ENCODE peak calls at places on chromosome 7, in five cellular contexts. D, R, U, N and I are unnamed samples. For H3K4me1, the result is how much of the 10 kb centered on the place peaks cover.

GRCh38 chr7:129471402-129471827 is 30.9 kb upstream of the SMKR1 start:
- DNase-seq in D (no peak), R (peak), U (no peak), N (no peak), I (no peak)

GRCh38 chr7:97167176-97167575 is 49.7 kb downstream of the SDHAF3 start:
- DNase-seq in D (no peak), R (no peak), U (no peak), N (no peak), I (no peak)

GRCh38 chr7:11130012-11130411 is 156.3 kb downstream of the PHF14 start:
- DNase-seq in D (no peak), R (no peak), U (no peak), N (no peak), I (no peak)

GRCh38 chr7:80699030-80699638 is 60.7 kb downstream of the CD36 start:
- DNase-seq in D (no peak), R (peak), U (peak), N (no peak), I (no peak)

GRCh38 chr7:156515911-156516790 is 124.4 kb upstream of the RNF32 start:
- DNase-seq in D (no peak), R (no peak), U (no peak), N (no peak), I (no peak)

GRCh38 chr7:82128546-82128945 is 315.0 kb downstream of the CACNA2D1 start:
- DNase-seq in D (no peak), R (no peak), U (no peak), N (no peak), I (no peak)

GRCh38 chr7:145732521-145732920 is 384.1 kb upstream of the CNTNAP2 start:
- DNase-seq in D (no peak), R (no peak), U (no peak), N (no peak), I (no peak)

GRCh38 chr7:66099551-66100407 is 14.9 kb upstream of the CRCP start:
- DNase-seq in D (no peak), R (peak), U (peak), N (peak), I (peak)

GRCh38 chr7:106178593-106179134 is 66.6 kb upstream of the SYPL1 start:
- DNase-seq in D (no peak), R (peak), U (peak), N (no peak), I (no peak)

GRCh38 chr7:94698275-94698674 is 42.3 kb upstream of the SGCE start:
- DNase-seq in D (no peak), R (peak), U (no peak), N (no peak), I (no peak)

GRCh38 chr7:88184848-88185304 is 35.0 kb downstream of the SRI start:
- DNase-seq in D (peak), R (peak), U (no peak), N (no peak), I (peak)

GRCh38 chr7:155862516-155863257 is 50.4 kb upstream of the SHH start:
- DNase-seq in D (no peak), R (no peak), U (no peak), N (no peak), I (peak)

GRCh38 chr7:377069-378040 is 87.4 kb downstream of the FOXL3 start:
- DNase-seq in D (no peak), R (no peak), U (no peak), N (peak), I (peak)

GRCh38 chr7:26555971-26556830 is 264.5 kb downstream of the SNX10 start:
- DNase-seq in D (no peak), R (no peak), U (no peak), N (no peak), I (no peak)

GRCh38 chr7:2015251-2015871 is 217.4 kb downstream of the MAD1L1 start:
- DNase-seq in D (no peak), R (no peak), U (no peak), N (peak), I (peak)

GRCh38 chr7:46468753-46469356 is 547.8 kb upstream of the IGFBP3 start:
- DNase-seq in D (no peak), R (no peak), U (peak), N (no peak), I (no peak)

GRCh38 chr7:19696926-19697325 is 11.9 kb downstream of the POLR1F start:
- DNase-seq in D (no peak), R (no peak), U (no peak), N (no peak), I (no peak)

GRCh38 chr7:18508441-18509427 is 13.2 kb downstream of the HDAC9 start:
- DNase-seq in D (no peak), R (peak), U (no peak), N (no peak), I (no peak)

GRCh38 chr7:21198929-21199328 is 229.0 kb upstream of the SP4 start:
- DNase-seq in D (no peak), R (peak), U (no peak), N (no peak), I (no peak)

GRCh38 chr7:17732083-17732482 is 208.2 kb downstream of the SNX13 start:
- DNase-seq in D (no peak), R (no peak), U (no peak), N (no peak), I (no peak)

GRCh38 chr7:99357701-99358490 is 16.6 kb upstream of the ARPC1B start:
- DNase-seq in D (no peak), R (no peak), U (no peak), N (no peak), I (no peak)

GRCh38 chr7:5495581-5496375 is 72.1 kb upstream of the TNRC18 start:
- DNase-seq in D (no peak), R (peak), U (peak), N (no peak), I (no peak)

GRCh38 chr7:147509052-147509480 is 1081.5 kb upstream of the C7orf33 start:
- DNase-seq in D (no peak), R (peak), U (no peak), N (no peak), I (no peak)

GRCh38 chr7:118153551-118154177 is 30.3 kb upstream of the LSM8 start:
- DNase-seq in D (no peak), R (peak), U (peak), N (no peak), I (no peak)

GRCh38 chr7:107277331-107277730 is 108.5 kb downstream of the HBP1 start:
- DNase-seq in D (no peak), R (no peak), U (no peak), N (no peak), I (no peak)

GRCh38 chr7:82542665-82543064 is 99.1 kb upstream of the CACNA2D1 start:
- DNase-seq in D (no peak), R (no peak), U (no peak), N (no peak), I (no peak)

GRCh38 chr7:44072364-44073231 is 7.2 kb upstream of the PGAM2 start:
- DNase-seq in D (no peak), R (peak), U (peak), N (no peak), I (peak)

GRCh38 chr7:15558747-15559146 is 3.1 kb downstream of the AGMO start:
- DNase-seq in D (no peak), R (no peak), U (no peak), N (no peak), I (no peak)

GRCh38 chr7:22725585-22725984 is 1.4 kb upstream of the IL6 start:
- DNase-seq in D (no peak), R (peak), U (peak), N (no peak), I (no peak)
- TF ChIP-seq CTCF in D (no peak), R (peak), U (peak), N (no peak), I (no peak)

GRCh38 chr7:151008511-151009323 is 15.6 kb downstream of the ATG9B start:
- DNase-seq in D (peak), R (no peak), U (peak), N (peak), I (no peak)
- H3K27ac ChIP-seq in D (no peak), R (no peak), U (no peak), N (no peak), I (no peak)

DNA sequence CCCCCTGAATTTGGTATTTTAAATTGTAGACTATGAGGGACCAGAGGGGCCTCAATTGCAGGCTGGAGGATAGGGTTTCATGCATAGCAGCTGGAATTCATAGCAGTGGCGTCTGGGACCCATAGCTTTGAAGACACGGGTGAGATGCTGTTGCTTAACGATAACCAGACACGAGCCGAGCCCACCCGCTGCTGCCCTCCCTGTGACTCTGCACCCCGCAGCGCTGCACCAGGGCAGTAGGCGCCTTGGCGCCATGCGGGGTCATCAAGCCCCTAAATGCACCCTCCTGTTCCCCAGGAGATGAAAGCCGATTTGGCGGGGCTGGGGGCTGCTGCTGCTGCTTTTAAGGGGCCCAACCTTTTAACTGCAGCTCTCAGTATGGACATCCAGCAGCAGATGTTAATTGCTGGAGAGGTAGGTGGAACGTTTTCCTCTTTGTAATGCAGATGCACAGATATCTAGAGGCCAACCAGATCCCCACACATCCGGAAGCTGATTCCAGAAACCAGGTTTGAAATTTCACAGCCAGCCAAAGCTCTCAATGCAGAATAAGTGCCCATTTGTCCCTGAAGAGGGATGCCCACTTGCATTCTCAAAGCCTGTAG is 62.1 kb downstream of the EEPD1 start:
- DNase-seq in D (no peak), R (no peak), U (no peak), N (no peak), I (no peak)
- H3K4me1 ChIP-seq in D (under half), R (under half), U (under half), N (under half), I (under half)

GRCh38 chr7:154789404-154789803 is 213.5 kb downstream of the PAXIP1 start:
- DNase-seq in D (no peak), R (peak), U (no peak), N (no peak), I (no peak)
- TF ChIP-seq CTCF in D (no peak), R (peak), U (peak), N (peak), I (peak)

GRCh38 chr7:151744051-151744580 is 132.8 kb downstream of the PRKAG2 start:
- DNase-seq in D (no peak), R (no peak), U (no peak), N (no peak), I (no peak)

GRCh38 chr7:151743481-151743983 is 133.4 kb downstream of the PRKAG2 start:
- DNase-seq in D (no peak), R (no peak), U (no peak), N (no peak), I (no peak)

GRCh38 chr7:151745090-151745638 is 131.8 kb downstream of the PRKAG2 start:
- DNase-seq in D (no peak), R (peak), U (no peak), N (peak), I (peak)

GRCh38 chr7:151744656-151745055 is 132.3 kb downstream of the PRKAG2 start:
- DNase-seq in D (no peak), R (no peak), U (no peak), N (no peak), I (no peak)

GRCh38 chr7:151745706-151746105 is 131.2 kb downstream of the PRKAG2 start:
- DNase-seq in D (no peak), R (no peak), U (no peak), N (no peak), I (no peak)
- H3K27ac ChIP-seq in D (no peak), R (peak), U (no peak), N (peak), I (peak)

GRCh38 chr7:6536899-6537298 is 14.4 kb downstream of the GRID2IP start:
- DNase-seq in D (no peak), R (no peak), U (no peak), N (no peak), I (no peak)
- H3K4me1 ChIP-seq in D (under half), R (under half), U (under half), N (under half), I (under half)

GRCh38 chr7:14483663-14484062 is 418.9 kb downstream of the DGKB start:
- DNase-seq in D (no peak), R (peak), U (no peak), N (no peak), I (no peak)
- TF ChIP-seq CTCF in D (no peak), R (peak), U (no peak), N (no peak), I (no peak)

DNA sequence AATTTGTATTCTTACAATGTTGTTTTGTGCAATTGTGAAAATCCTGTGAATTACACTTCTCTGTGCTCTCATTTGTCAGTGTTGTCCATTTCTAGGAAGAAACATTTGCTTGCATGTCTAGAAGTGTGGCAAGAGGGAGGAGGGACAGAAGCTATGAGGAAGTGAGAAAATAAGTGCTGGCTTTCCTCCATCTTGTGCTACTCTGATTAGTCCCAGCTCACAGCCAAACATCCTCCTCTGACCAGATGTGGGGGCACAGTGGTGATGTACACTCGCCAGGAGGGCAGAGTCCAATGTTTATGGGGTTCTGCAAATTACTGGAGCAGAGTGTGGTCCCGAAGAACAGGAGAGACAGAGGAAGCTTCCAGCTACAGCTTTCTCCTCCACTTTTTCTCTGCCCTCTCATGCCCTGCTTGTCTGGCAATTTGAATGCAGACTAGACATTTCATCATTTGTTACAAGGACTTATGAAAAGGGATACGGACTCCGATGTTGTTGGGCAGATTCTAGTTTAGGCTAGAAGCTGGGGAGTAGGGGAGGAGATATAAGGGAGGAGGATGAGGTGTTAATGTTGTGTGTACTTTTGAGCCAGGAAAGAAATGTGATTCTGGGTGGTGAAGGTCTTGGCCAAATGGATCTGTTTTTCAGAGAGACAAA is 131.0 kb upstream of the C1GALT1 start:
- DNase-seq in D (peak), R (no peak), U (peak), N (no peak), I (no peak)
- H3K27ac ChIP-seq in D (no peak), R (no peak), U (no peak), N (no peak), I (no peak)

DNA sequence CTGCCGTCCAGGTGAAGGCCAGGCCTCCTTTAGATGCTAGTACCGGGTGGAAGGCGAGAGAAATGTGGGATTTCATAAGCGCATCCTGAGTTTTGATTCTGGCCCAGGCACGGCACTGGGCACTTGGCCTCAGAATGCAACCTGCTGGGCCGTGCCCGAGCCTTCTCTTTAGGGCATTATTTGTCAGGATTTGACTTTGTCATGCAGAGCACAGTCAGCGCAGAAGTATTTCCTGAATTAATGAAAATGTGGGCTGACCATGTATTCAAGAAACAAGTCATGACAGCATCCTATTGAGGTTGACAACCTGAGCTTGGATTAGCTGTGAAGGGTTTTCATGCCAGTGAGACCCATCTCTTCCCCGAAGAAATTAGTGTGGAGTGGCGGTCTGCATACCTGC is 34.4 kb downstream of the RCC1L start:
- DNase-seq in D (no peak), R (peak), U (no peak), N (no peak), I (no peak)
- H3K4me1 ChIP-seq in D (under half), R (under half), U (under half), N (under half), I (under half)

GRCh38 chr7:158733762-158734494 is 29.3 kb upstream of the NCAPG2 start:
- DNase-seq in D (no peak), R (no peak), U (no peak), N (no peak), I (no peak)
- TF ChIP-seq CTCF in D (no peak), R (peak), U (peak), N (no peak), I (no peak)